ENCODE peak calls at places on chromosomes 11 and 22, in nine cellular contexts. V, T, N, M, B, P, W, I and G are unnamed samples.

GRCh38 chr22:38347944-38348750 is 30.9 kb upstream of the CSNK1E start:
- DNase-seq in V (no peak), T (no peak), N (no peak), M (peak), B (no peak), P (peak), W (no peak), I (no peak), G (no peak)

GRCh38 chr11:58788355-58789023 is 56.0 kb downstream of the GLYATL2 start:
- DNase-seq in V (peak), T (no peak), N (no peak), M (peak), B (no peak), P (peak), W (peak), I (no peak), G (peak)

GRCh38 chr11:57514538-57515331 is 767 bp downstream of the SLC43A1 start:
- DNase-seq in V (peak), T (peak), N (peak), M (peak), B (no peak), P (peak), W (peak), I (no peak), G (peak)

GRCh38 chr11:117855452-117855851 is 21.0 kb downstream of the FXYD6 start:
- DNase-seq in V (no peak), T (no peak), N (no peak), M (no peak), B (no peak), P (no peak), W (no peak), I (no peak), G (no peak)

GRCh38 chr22:45201678-45202332 is 38.1 kb downstream of the NUP50 start:
- DNase-seq in V (no peak), T (no peak), N (no peak), M (no peak), B (no peak), P (no peak), W (no peak), I (no peak), G (no peak)

GRCh38 chr11:19380375-19380774 is 139.6 kb upstream of the E2F8 start:
- DNase-seq in V (peak), T (no peak), N (no peak), M (no peak), B (peak), P (no peak), W (no peak), I (no peak), G (no peak)

GRCh38 chr11:1177020-1177770 is 19.4 kb downstream of the MUC5AC start:
- DNase-seq in V (no peak), T (no peak), N (peak), M (no peak), B (no peak), P (no peak), W (no peak), I (no peak), G (no peak)

GRCh38 chr22:17770180-17771077 is 3.8 kb downstream of the BID start:
- DNase-seq in V (no peak), T (no peak), N (no peak), M (no peak), B (no peak), P (no peak), W (no peak), I (no peak), G (no peak)

GRCh38 chr11:44532809-44533208 is 32.7 kb upstream of the CD82 start:
- DNase-seq in V (no peak), T (no peak), N (no peak), M (no peak), B (no peak), P (no peak), W (no peak), I (no peak), G (no peak)

GRCh38 chr11:8689726-8690255 is 7.2 kb downstream of the RPL27A start:
- DNase-seq in V (no peak), T (no peak), N (no peak), M (no peak), B (no peak), P (no peak), W (no peak), I (no peak), G (no peak)

GRCh38 chr11:74462631-74463030 is 4.7 kb downstream of the KCNE3 start:
- DNase-seq in V (no peak), T (no peak), N (no peak), M (no peak), B (no peak), P (no peak), W (no peak), I (no peak), G (no peak)

GRCh38 chr11:111388842-111389241 is 9.8 kb upstream of the POU2AF1 start:
- DNase-seq in V (no peak), T (no peak), N (no peak), M (peak), B (no peak), P (no peak), W (no peak), I (no peak), G (no peak)

GRCh38 chr11:267491-267994 is 10.7 kb upstream of the NLRP6 start:
- DNase-seq in V (no peak), T (no peak), N (peak), M (peak), B (no peak), P (peak), W (peak), I (no peak), G (no peak)